ENCODE peak calls at places on chromosomes 3 and 15, in eight cellular contexts. D, G, F, K, S, T, R and Z are unnamed samples.
A peak's percentile ranks its signal among the peaks of the same experiment; 100 is the strongest.

GRCh38 chr3:33438284-33438668 is 1.9 kb downstream of the UBP1 start:
- DNase-seq in S (no peak), D (no peak), T (no peak), R (no peak), G (peak; percentile 38), K (peak; percentile 2), F (peak; percentile 33), Z (no peak)

GRCh38 chr15:39999538-39999937 is 39.4 kb downstream of the SRP14 start:
- DNase-seq in S (no peak), D (no peak), F (no peak), G (no peak), R (no peak), T (no peak), K (no peak), Z (no peak)

GRCh38 chr3:57018246-57018645 is 42.2 kb upstream of the SPATA12 start:
- DNase-seq in R (no peak), D (no peak), K (no peak), G (no peak), F (no peak), S (no peak), T (no peak), Z (no peak)

GRCh38 chr3:132788299-132788698 is 66.1 kb upstream of the NPHP3 start:
- DNase-seq in D (no peak), R (no peak), G (peak; percentile 92), S (peak; percentile 49), T (peak; percentile 30), K (peak; percentile 10), F (no peak), Z (no peak)

GRCh38 chr3:113273011-113273410 is 61.7 kb downstream of the BOC start:
- DNase-seq in R (no peak), D (no peak), G (no peak), K (no peak), T (no peak), F (no peak), S (no peak), Z (no peak)

GRCh38 chr3:14803101-14803980 is 15.4 kb upstream of the FGD5 start:
- DNase-seq in S (no peak), D (peak; percentile 51), F (no peak), R (no peak), G (no peak), K (no peak), T (no peak), Z (peak; percentile 63)

GRCh38 chr3:182180646-182181385 is 469.1 kb downstream of the SOX2 start:
- DNase-seq in T (no peak), F (peak; percentile 97), D (no peak), K (no peak), G (no peak), R (no peak), S (no peak), Z (peak; percentile 26)

GRCh38 chr3:169347597-169347996 is 315.9 kb downstream of the MECOM start:
- DNase-seq in G (no peak), K (no peak), F (no peak), D (no peak), S (no peak), T (no peak), R (no peak), Z (no peak)

GRCh38 chr3:67733269-67733950 is 79.0 kb upstream of the SUCLG2 start:
- DNase-seq in S (no peak), D (no peak), T (no peak), R (no peak), K (no peak), F (no peak), G (no peak), Z (no peak)

GRCh38 chr15:57631386-57632110 is 39.8 kb downstream of the MYZAP start:
- DNase-seq in R (no peak), T (no peak), K (no peak), G (no peak), S (no peak), D (no peak), F (no peak), Z (no peak)